ENCODE peak calls at places on chromosomes 4 and X, in six cellular contexts. X, J, P, W, Y and F are unnamed samples.

GRCh38 chr4:69601065-69601464 is 38.4 kb downstream of the UGT2A2 start:
- DNase-seq in P (no peak), J (no peak), Y (no peak), W (no peak), X (no peak), F (no peak)

GRCh38 chrX:150625107-150625506 is 56.7 kb downstream of the MTM1 start:
- DNase-seq in W (no peak), P (no peak), Y (no peak), J (no peak), X (no peak), F (no peak)

GRCh38 chr4:110840221-110840654 is 217.4 kb upstream of the PITX2 start:
- DNase-seq in J (no peak), W (no peak), Y (no peak), X (no peak), P (no peak), F (no peak)

GRCh38 chr4:40629401-40630334 is at the start of gene RBM47:
- DNase-seq in J (peak), W (peak), P (peak), Y (peak), X (peak), F (no peak)

GRCh38 chr4:7553280-7553679 is 118.5 kb upstream of the PSAPL1 start:
- DNase-seq in X (no peak), J (no peak), Y (no peak), W (no peak), P (no peak), F (no peak)

GRCh38 chr4:186844059-186844681 is 120.5 kb upstream of the FAT1 start:
- DNase-seq in Y (peak), J (no peak), P (peak), X (no peak), W (no peak), F (no peak)

GRCh38 chrX:120559799-120560198 is 963 bp downstream of the CUL4B start:
- DNase-seq in W (no peak), Y (no peak), P (no peak), X (no peak), J (no peak), F (no peak)

GRCh38 chrX:132561483-132561882 is 72.6 kb upstream of the MBNL3 start:
- DNase-seq in Y (peak), X (no peak), P (no peak), J (no peak), W (no peak), F (no peak)

GRCh38 chrX:13253223-13253622 is 66.6 kb downstream of the ATXN3L start:
- DNase-seq in W (no peak), P (no peak), Y (no peak), J (no peak), X (no peak), F (no peak)

GRCh38 chrX:123835661-123836371 is 24.0 kb upstream of the XIAP start:
- DNase-seq in W (no peak), Y (peak), J (no peak), P (no peak), X (no peak), F (no peak)

GRCh38 chrX:22300130-22300529 is 27.4 kb downstream of the CBLL2 start:
- DNase-seq in W (no peak), Y (peak), X (no peak), P (peak), J (peak), F (no peak)

GRCh38 chrX:101391831-101392230 is 1.0 kb downstream of the RPL36A start:
- DNase-seq in P (no peak), J (no peak), W (no peak), Y (no peak), X (no peak), F (no peak)

GRCh38 chr4:6695660-6696581 is 2.2 kb downstream of the S100P start:
- DNase-seq in P (no peak), J (no peak), X (no peak), W (peak), Y (peak), F (no peak)

GRCh38 chrX:42603016-42603415 is 174.9 kb downstream of the PPP1R2C start:
- DNase-seq in J (no peak), Y (no peak), P (no peak), W (no peak), X (no peak), F (no peak)

GRCh38 chr4:101357751-101358150 is 10.4 kb upstream of the PPP3CA start:
- DNase-seq in J (no peak), X (no peak), P (no peak), Y (no peak), W (no peak), F (no peak)

GRCh38 chr4:41143721-41144379 is 70.5 kb downstream of the APBB2 start:
- DNase-seq in J (no peak), P (no peak), W (no peak), X (no peak), Y (no peak), F (no peak)

GRCh38 chrX:48761674-48762471 is at the start of gene GLOD5:
- DNase-seq in J (no peak), X (peak), Y (peak), P (no peak), W (peak), F (no peak)
- TF ChIP-seq CTCF in J (no peak), X (no peak), Y (peak), P (no peak), W (peak), F (no peak)

DNA sequence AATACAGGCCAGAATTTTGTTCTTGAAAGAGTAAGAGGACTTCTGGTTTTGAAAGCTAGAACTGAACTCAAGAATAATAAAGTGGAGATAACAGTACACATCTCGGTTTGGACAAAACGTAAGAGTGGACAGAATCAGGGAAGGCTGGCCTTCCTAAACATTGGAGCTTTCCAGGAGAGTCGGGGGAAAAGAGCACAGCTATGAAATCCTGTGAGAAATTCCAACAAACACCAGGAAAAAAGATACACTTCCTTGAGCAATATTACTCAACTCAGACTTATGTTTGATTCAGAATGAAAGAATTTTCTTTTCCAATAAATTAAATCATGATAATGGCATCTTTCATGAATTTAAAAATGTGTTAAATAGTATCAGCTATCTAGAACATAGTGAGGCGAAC is 1.1 kb downstream of the CTSO start:
- DNase-seq in W (no peak), Y (no peak), J (no peak), P (no peak), X (no peak), F (no peak)
- H3K4me3 ChIP-seq in W (peak), Y (no peak), J (no peak), P (peak), X (peak), F (peak)

DNA sequence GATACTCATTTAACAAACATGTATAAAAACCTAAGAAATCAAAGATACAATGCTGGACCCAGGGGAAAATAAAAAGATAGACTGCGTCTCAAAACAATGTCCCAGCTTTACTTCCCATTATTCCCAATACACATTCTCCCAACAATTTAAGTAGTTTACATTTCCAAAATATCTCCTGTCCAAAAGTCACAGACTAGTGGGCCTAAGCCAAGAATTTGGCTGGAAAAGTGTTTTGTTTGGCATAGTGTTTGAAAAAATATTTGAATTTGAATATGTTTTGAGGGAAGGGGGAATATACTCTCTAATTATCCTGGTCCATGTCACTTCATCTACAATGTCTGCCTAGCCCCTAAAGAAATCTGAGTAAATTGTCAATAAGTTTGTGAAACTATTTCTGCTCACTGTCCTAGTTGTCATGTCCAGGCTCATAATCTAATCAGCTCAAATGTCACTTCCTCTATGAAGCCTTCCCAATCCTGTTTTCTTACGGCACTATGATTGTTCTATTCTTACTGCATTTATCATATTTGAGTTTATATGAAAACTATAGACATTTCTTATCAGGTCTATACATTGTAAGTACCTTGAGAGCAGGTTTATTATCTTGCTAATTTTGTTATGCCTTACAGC is 74.4 kb downstream of the SEC24D start:
- DNase-seq in P (no peak), J (no peak), X (no peak), Y (no peak), W (no peak), F (no peak)
- H3K27ac ChIP-seq in P (peak), J (peak), X (no peak), Y (peak), W (peak), F (no peak)

GRCh38 chr4:56757270-56757746 is 64.2 kb downstream of the SPINK2 start:
- DNase-seq in J (no peak), X (no peak), P (no peak), Y (peak), W (no peak), F (no peak)
- TF ChIP-seq CTCF in J (no peak), X (no peak), P (no peak), Y (no peak), W (no peak), F (no peak)

DNA sequence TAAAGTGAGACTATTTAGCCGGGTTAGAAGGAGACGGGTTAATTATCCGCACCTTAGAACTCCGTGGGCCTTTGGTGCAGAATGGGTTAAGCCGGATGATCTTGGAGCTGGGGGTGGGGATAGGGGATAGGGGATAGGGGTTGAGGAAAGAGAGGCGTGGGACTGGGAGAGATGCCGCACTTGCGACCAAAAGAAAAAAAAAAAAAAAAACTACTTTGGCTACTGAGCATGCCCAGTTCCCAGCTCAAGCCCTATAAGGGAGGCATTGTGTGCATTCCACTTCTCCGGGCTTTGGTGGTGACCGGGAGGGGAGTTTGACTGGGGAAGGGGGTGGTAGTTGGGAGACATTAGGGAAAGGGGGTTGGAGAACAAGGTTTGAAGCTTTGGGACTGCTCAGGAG is at the start of gene SLITRK4:
- DNase-seq in J (no peak), P (no peak), W (no peak), Y (peak), X (no peak), F (no peak)
- H3K4me3 ChIP-seq in J (no peak), P (peak), W (peak), Y (peak), X (peak), F (peak)

DNA sequence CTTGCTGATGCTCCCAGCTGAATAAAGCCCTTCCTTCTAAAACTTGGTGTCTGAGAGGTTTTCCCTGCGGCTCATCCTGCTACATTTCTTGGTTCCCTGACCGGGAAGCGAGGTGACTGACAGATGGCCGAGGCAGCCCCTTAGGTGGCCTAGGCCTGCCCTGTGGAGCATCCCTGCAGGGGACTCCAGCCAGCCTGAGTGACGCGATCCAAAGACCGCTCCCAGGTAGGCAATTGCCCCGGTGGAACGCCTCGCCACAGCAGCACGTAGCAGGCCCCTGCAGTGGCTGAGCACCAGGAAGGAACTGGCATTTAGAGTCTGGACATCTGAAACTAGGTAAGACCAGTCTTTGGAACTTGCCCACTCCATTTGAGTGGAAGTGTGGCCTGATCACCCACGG is 139.6 kb downstream of the RELL1 start:
- DNase-seq in P (no peak), W (no peak), J (no peak), Y (no peak), X (peak), F (no peak)
- H3K27ac ChIP-seq in P (no peak), W (no peak), J (no peak), Y (no peak), X (no peak), F (no peak)

GRCh38 chrX:110836982-110837381 is 41.4 kb upstream of the CHRDL1 start:
- DNase-seq in J (no peak), Y (no peak), W (no peak), X (no peak), P (no peak), F (no peak)
- TF ChIP-seq CTCF in J (no peak), Y (peak), W (no peak), X (no peak), P (no peak), F (no peak)

GRCh38 chr4:37480509-37480908 is 205.7 kb downstream of the RELL1 start:
- DNase-seq in J (no peak), P (no peak), Y (no peak), W (no peak), X (no peak), F (no peak)
- H3K4me3 ChIP-seq in J (no peak), P (no peak), Y (no peak), W (no peak), X (no peak), F (no peak)

DNA sequence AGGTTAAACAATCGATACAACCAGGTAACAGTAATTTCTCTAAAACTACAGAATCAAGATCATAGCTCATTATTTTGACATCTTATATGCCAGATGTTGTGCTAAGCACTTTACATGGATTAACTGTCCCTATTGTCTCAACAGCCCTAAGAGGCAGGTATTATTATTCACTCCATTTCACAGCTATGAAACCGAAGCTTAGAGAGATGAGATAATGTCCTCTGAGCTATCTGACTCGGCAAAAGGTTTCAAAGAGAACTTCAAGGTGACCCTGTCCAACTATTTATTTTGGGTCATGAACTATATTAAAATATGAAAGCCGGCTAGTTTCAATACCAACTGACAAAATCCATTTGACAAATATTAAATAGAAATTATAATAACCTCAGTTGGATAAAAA is 10.3 kb downstream of the SLC25A5 start:
- DNase-seq in W (no peak), X (no peak), Y (no peak), P (no peak), J (no peak), F (no peak)
- H3K27ac ChIP-seq in W (peak), X (no peak), Y (peak), P (no peak), J (peak), F (no peak)

GRCh38 chr4:3434891-3435683 is 6.7 kb upstream of the HGFAC start:
- DNase-seq in P (no peak), X (peak), J (no peak), Y (no peak), W (no peak), F (no peak)
- TF ChIP-seq CTCF in P (no peak), X (no peak), J (no peak), Y (peak), W (no peak), F (no peak)